ENCODE peak calls at places on chromosome 9, in five cellular contexts. One of them, this sample, is unnamed.

GRCh38 chr9:136508729-136509500 is 26.1 kb upstream of the SEC16A start:
- DNase-seq in left colon: no peak
- DNase-seq in colonic mucosa: no peak
- DNase-seq in stimulated activated CD8-positive, alpha-beta memory T cell treated with anti-CD3 and anti-CD28 coated beads, Interleukin-15, amount 100 ng/mL, for 24 hours: no peak
- DNase-seq in kidney glomerular epithelial cell: no peak
- DNase-seq in this sample: no peak

GRCh38 chr9:29730096-29730621 is 2156.9 kb upstream of the C9orf72 start:
- DNase-seq in left colon: no peak
- DNase-seq in colonic mucosa: no peak
- DNase-seq in stimulated activated CD8-positive, alpha-beta memory T cell treated with anti-CD3 and anti-CD28 coated beads, Interleukin-15, amount 100 ng/mL, for 24 hours: no peak
- DNase-seq in kidney glomerular epithelial cell: peak; percentile 39
- DNase-seq in this sample: peak; percentile 4

GRCh38 chr9:115781361-115781760 is 372.2 kb upstream of the PAPPA start:
- DNase-seq in left colon: no peak
- DNase-seq in colonic mucosa: no peak
- DNase-seq in stimulated activated CD8-positive, alpha-beta memory T cell treated with anti-CD3 and anti-CD28 coated beads, Interleukin-15, amount 100 ng/mL, for 24 hours: no peak
- DNase-seq in kidney glomerular epithelial cell: no peak
- DNase-seq in this sample: no peak

GRCh38 chr9:37899041-37899440 is 4.9 kb downstream of the SLC25A51 start:
- DNase-seq in left colon: no peak
- DNase-seq in colonic mucosa: no peak
- DNase-seq in stimulated activated CD8-positive, alpha-beta memory T cell treated with anti-CD3 and anti-CD28 coated beads, Interleukin-15, amount 100 ng/mL, for 24 hours: no peak
- DNase-seq in kidney glomerular epithelial cell: no peak
- DNase-seq in this sample: no peak

GRCh38 chr9:96065482-96066251 is 190.2 kb downstream of the ERCC6L2 start:
- DNase-seq in left colon: no peak
- DNase-seq in colonic mucosa: no peak
- DNase-seq in stimulated activated CD8-positive, alpha-beta memory T cell treated with anti-CD3 and anti-CD28 coated beads, Interleukin-15, amount 100 ng/mL, for 24 hours: no peak
- DNase-seq in kidney glomerular epithelial cell: no peak
- DNase-seq in this sample: no peak

GRCh38 chr9:75372499-75373268 is 284.4 kb downstream of the OSTF1 start:
- DNase-seq in left colon: no peak
- DNase-seq in colonic mucosa: no peak
- DNase-seq in stimulated activated CD8-positive, alpha-beta memory T cell treated with anti-CD3 and anti-CD28 coated beads, Interleukin-15, amount 100 ng/mL, for 24 hours: no peak
- DNase-seq in kidney glomerular epithelial cell: no peak
- DNase-seq in this sample: no peak

GRCh38 chr9:36399980-36400331 is at the start of gene RNF38:
- DNase-seq in left colon: no peak
- DNase-seq in colonic mucosa: no peak
- DNase-seq in stimulated activated CD8-positive, alpha-beta memory T cell treated with anti-CD3 and anti-CD28 coated beads, Interleukin-15, amount 100 ng/mL, for 24 hours: no peak
- DNase-seq in kidney glomerular epithelial cell: no peak
- DNase-seq in this sample: no peak

GRCh38 chr9:7042124-7042523 is 284.4 kb downstream of the KDM4C start:
- DNase-seq in left colon: no peak
- DNase-seq in colonic mucosa: no peak
- DNase-seq in stimulated activated CD8-positive, alpha-beta memory T cell treated with anti-CD3 and anti-CD28 coated beads, Interleukin-15, amount 100 ng/mL, for 24 hours: no peak
- DNase-seq in kidney glomerular epithelial cell: no peak
- DNase-seq in this sample: no peak

GRCh38 chr9:89179535-89179919 is 909 bp upstream of the SHC3 start:
- DNase-seq in left colon: no peak
- DNase-seq in colonic mucosa: no peak
- DNase-seq in stimulated activated CD8-positive, alpha-beta memory T cell treated with anti-CD3 and anti-CD28 coated beads, Interleukin-15, amount 100 ng/mL, for 24 hours: no peak
- DNase-seq in kidney glomerular epithelial cell: no peak
- DNase-seq in this sample: no peak

GRCh38 chr9:129876815-129877214 is 41.6 kb downstream of the USP20 start:
- DNase-seq in left colon: no peak
- DNase-seq in colonic mucosa: no peak
- DNase-seq in stimulated activated CD8-positive, alpha-beta memory T cell treated with anti-CD3 and anti-CD28 coated beads, Interleukin-15, amount 100 ng/mL, for 24 hours: no peak
- DNase-seq in kidney glomerular epithelial cell: no peak
- DNase-seq in this sample: no peak

GRCh38 chr9:81759680-81760215 is 70.4 kb upstream of the TLE1 start:
- DNase-seq in left colon: no peak
- DNase-seq in colonic mucosa: no peak
- DNase-seq in stimulated activated CD8-positive, alpha-beta memory T cell treated with anti-CD3 and anti-CD28 coated beads, Interleukin-15, amount 100 ng/mL, for 24 hours: no peak
- DNase-seq in kidney glomerular epithelial cell: peak; percentile 85
- DNase-seq in this sample: peak; percentile 49

GRCh38 chr9:95807326-95807947 is 68.1 kb upstream of the ERCC6L2 start:
- DNase-seq in left colon: no peak
- DNase-seq in colonic mucosa: no peak
- DNase-seq in stimulated activated CD8-positive, alpha-beta memory T cell treated with anti-CD3 and anti-CD28 coated beads, Interleukin-15, amount 100 ng/mL, for 24 hours: no peak
- DNase-seq in kidney glomerular epithelial cell: no peak
- DNase-seq in this sample: no peak

GRCh38 chr9:3924145-3924544 is 375.7 kb downstream of the GLIS3 start:
- DNase-seq in left colon: no peak
- DNase-seq in colonic mucosa: no peak
- DNase-seq in stimulated activated CD8-positive, alpha-beta memory T cell treated with anti-CD3 and anti-CD28 coated beads, Interleukin-15, amount 100 ng/mL, for 24 hours: no peak
- DNase-seq in kidney glomerular epithelial cell: no peak
- DNase-seq in this sample: no peak

GRCh38 chr9:120136685-120137084 is 443.3 kb downstream of the CDK5RAP2 start:
- DNase-seq in left colon: no peak
- DNase-seq in colonic mucosa: no peak
- DNase-seq in stimulated activated CD8-positive, alpha-beta memory T cell treated with anti-CD3 and anti-CD28 coated beads, Interleukin-15, amount 100 ng/mL, for 24 hours: no peak
- DNase-seq in kidney glomerular epithelial cell: no peak
- DNase-seq in this sample: no peak

This sample was measured in Caki2.